ENCODE peak calls at places on chromosomes 13 and 19, in four cellular contexts. One of them, this sample, is unnamed.

GRCh38 chr13:82747331-82747730 is 1134.9 kb downstream of the SLITRK1 start:
- DNase-seq in left ventricle myocardium inferior: no peak
- DNase-seq in lower leg skin: no peak
- DNase-seq in dorsolateral prefrontal cortex: no peak
- DNase-seq in this sample: no peak

GRCh38 chr13:80428344-80429096 is 87.6 kb upstream of the SPRY2 start:
- DNase-seq in dorsolateral prefrontal cortex: no peak
- DNase-seq in lower leg skin: no peak
- DNase-seq in left ventricle myocardium inferior: no peak
- DNase-seq in this sample: no peak

GRCh38 chr13:74794582-74794981 is 660.4 kb upstream of the KLF12 start:
- DNase-seq in lower leg skin: no peak
- DNase-seq in dorsolateral prefrontal cortex: no peak
- DNase-seq in left ventricle myocardium inferior: no peak
- DNase-seq in this sample: no peak

GRCh38 chr13:51645154-51645650 is 60.9 kb downstream of the WDFY2 start:
- DNase-seq in left ventricle myocardium inferior: no peak
- DNase-seq in lower leg skin: no peak
- DNase-seq in dorsolateral prefrontal cortex: no peak
- DNase-seq in this sample: peak; percentile 94

GRCh38 chr13:32988588-32989256 is 27.5 kb upstream of the KL start:
- DNase-seq in left ventricle myocardium inferior: no peak
- DNase-seq in dorsolateral prefrontal cortex: no peak
- DNase-seq in lower leg skin: no peak
- DNase-seq in this sample: no peak

GRCh38 chr19:21434516-21434915 is 37.6 kb downstream of the ZNF493 start:
- DNase-seq in left ventricle myocardium inferior: no peak
- DNase-seq in lower leg skin: no peak
- DNase-seq in dorsolateral prefrontal cortex: no peak
- DNase-seq in this sample: no peak

GRCh38 chr13:33276581-33276980 is 9.0 kb downstream of the STARD13 start:
- DNase-seq in left ventricle myocardium inferior: no peak
- DNase-seq in dorsolateral prefrontal cortex: no peak
- DNase-seq in lower leg skin: no peak
- DNase-seq in this sample: peak; percentile 58

GRCh38 chr13:39818953-39819352 is 163.5 kb downstream of the COG6 start:
- DNase-seq in lower leg skin: no peak
- DNase-seq in left ventricle myocardium inferior: no peak
- DNase-seq in dorsolateral prefrontal cortex: no peak
- DNase-seq in this sample: peak; percentile 81

GRCh38 chr13:50320297-50320862 is 305.1 kb downstream of the KCNRG start:
- DNase-seq in lower leg skin: no peak
- DNase-seq in dorsolateral prefrontal cortex: no peak
- DNase-seq in left ventricle myocardium inferior: no peak
- DNase-seq in this sample: peak; percentile 67

GRCh38 chr19:50717891-50718254 is 1.7 kb downstream of the SHANK1 start:
- DNase-seq in dorsolateral prefrontal cortex: no peak
- DNase-seq in left ventricle myocardium inferior: no peak
- DNase-seq in lower leg skin: no peak
- DNase-seq in this sample: no peak

GRCh38 chr13:27228131-27228530 is 23.2 kb upstream of the RPL21 start:
- DNase-seq in lower leg skin: no peak
- DNase-seq in left ventricle myocardium inferior: no peak
- DNase-seq in dorsolateral prefrontal cortex: no peak
- DNase-seq in this sample: no peak

GRCh38 chr19:39265321-39265916 is 2.8 kb upstream of the IFNL2 start:
- DNase-seq in lower leg skin: no peak
- DNase-seq in dorsolateral prefrontal cortex: no peak
- DNase-seq in left ventricle myocardium inferior: no peak
- DNase-seq in this sample: no peak

GRCh38 chr19:38224014-38224862 is at the start of gene DPF1:
- DNase-seq in left ventricle myocardium inferior: peak; percentile 45
- DNase-seq in dorsolateral prefrontal cortex: peak; percentile 89
- DNase-seq in lower leg skin: no peak
- DNase-seq in this sample: peak; percentile 68

GRCh38 chr19:17488593-17489391 is 18.5 kb downstream of the SLC27A1 start:
- DNase-seq in lower leg skin: peak; percentile 67
- DNase-seq in left ventricle myocardium inferior: peak; percentile 59
- DNase-seq in dorsolateral prefrontal cortex: no peak
- DNase-seq in this sample: no peak
- H3K4me3 ChIP-seq in lower leg skin: no peak overlapping the region
- H3K4me3 ChIP-seq in left ventricle myocardium inferior: peak overlapping the region; percentile 43
- H3K4me3 ChIP-seq in dorsolateral prefrontal cortex: no peak overlapping the region
- H3K4me3 ChIP-seq in this sample: no peak overlapping the region

GRCh38 chr13:110563463-110563774 is 1.9 kb upstream of the RAB20 start:
- DNase-seq in left ventricle myocardium inferior: no peak
- DNase-seq in lower leg skin: no peak
- DNase-seq in dorsolateral prefrontal cortex: peak; percentile 5
- DNase-seq in this sample: no peak

GRCh38 chr13:110566201-110566600 is 4.7 kb upstream of the RAB20 start:
- DNase-seq in left ventricle myocardium inferior: no peak
- DNase-seq in dorsolateral prefrontal cortex: no peak
- DNase-seq in lower leg skin: no peak
- DNase-seq in this sample: no peak

GRCh38 chr13:110562696-110563462 is 1.4 kb upstream of the RAB20 start:
- DNase-seq in left ventricle myocardium inferior: no peak
- DNase-seq in dorsolateral prefrontal cortex: peak; percentile 24
- DNase-seq in lower leg skin: no peak
- DNase-seq in this sample: no peak

GRCh38 chr13:110564472-110564985 is 3.0 kb upstream of the RAB20 start:
- DNase-seq in lower leg skin: no peak
- DNase-seq in left ventricle myocardium inferior: no peak
- DNase-seq in dorsolateral prefrontal cortex: peak; percentile 4
- DNase-seq in this sample: no peak

DNA sequence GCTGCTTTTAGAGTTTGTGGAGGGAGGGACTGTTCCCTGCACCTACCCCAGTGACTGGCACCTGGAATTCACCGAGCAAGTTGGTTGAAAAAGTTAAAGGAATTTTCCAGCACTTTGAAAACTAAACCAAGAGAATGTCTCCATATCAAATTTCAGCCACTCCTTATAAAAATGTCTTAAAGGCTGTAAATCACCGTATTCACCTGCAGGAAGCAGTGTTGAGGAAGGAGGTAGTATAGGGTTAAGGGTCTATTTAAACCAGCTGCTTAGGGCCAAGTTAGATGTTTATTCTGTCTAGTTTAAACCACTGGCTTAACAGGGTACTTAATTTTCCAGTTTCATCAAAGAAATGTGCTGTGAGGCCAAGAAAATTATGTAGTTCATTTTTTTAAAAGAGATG is 3.8 kb upstream of the RAB20 start:
- DNase-seq in left ventricle myocardium inferior: no peak
- DNase-seq in dorsolateral prefrontal cortex: no peak
- DNase-seq in lower leg skin: no peak
- DNase-seq in this sample: no peak
- TF ChIP-seq CTCF in left ventricle myocardium inferior: no peak
- TF ChIP-seq CTCF in dorsolateral prefrontal cortex: no peak
- TF ChIP-seq CTCF in lower leg skin: no peak
- TF ChIP-seq CTCF in this sample: no peak

DNA sequence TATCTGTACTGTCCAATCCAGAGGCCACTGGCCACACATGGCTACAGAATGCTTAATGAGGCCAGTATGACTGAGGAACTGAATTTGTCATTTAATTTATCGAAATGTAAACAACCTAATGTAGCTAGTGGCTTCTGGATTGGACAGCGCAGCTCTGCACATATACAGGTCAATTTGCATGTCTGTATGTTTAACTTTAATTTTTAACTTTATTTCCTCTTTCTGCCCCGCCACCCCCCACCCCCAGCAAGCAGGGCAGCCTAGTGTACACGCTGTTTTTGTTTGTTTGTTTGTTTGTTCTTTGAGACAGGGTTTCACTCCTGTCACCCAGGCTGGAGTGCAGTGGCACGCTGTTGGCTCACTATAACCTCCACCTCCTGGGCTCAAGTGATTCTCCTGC is 15.5 kb downstream of the ZSWIM9 start:
- DNase-seq in lower leg skin: no peak
- DNase-seq in dorsolateral prefrontal cortex: no peak
- DNase-seq in left ventricle myocardium inferior: no peak
- DNase-seq in this sample: no peak
- H3K4me3 ChIP-seq in lower leg skin: no peak overlapping the region
- H3K4me3 ChIP-seq in dorsolateral prefrontal cortex: no peak overlapping the region
- H3K4me3 ChIP-seq in left ventricle myocardium inferior: no peak overlapping the region
- H3K4me3 ChIP-seq in this sample: no peak overlapping the region

GRCh38 chr13:85737952-85738351 is 61.3 kb downstream of the SLITRK6 start:
- DNase-seq in lower leg skin: no peak
- DNase-seq in dorsolateral prefrontal cortex: no peak
- DNase-seq in left ventricle myocardium inferior: no peak
- DNase-seq in this sample: no peak
- TF ChIP-seq CTCF in lower leg skin: no peak
- TF ChIP-seq CTCF in dorsolateral prefrontal cortex: no peak
- TF ChIP-seq CTCF in left ventricle myocardium inferior: no peak
- TF ChIP-seq CTCF in this sample: no peak

DNA sequence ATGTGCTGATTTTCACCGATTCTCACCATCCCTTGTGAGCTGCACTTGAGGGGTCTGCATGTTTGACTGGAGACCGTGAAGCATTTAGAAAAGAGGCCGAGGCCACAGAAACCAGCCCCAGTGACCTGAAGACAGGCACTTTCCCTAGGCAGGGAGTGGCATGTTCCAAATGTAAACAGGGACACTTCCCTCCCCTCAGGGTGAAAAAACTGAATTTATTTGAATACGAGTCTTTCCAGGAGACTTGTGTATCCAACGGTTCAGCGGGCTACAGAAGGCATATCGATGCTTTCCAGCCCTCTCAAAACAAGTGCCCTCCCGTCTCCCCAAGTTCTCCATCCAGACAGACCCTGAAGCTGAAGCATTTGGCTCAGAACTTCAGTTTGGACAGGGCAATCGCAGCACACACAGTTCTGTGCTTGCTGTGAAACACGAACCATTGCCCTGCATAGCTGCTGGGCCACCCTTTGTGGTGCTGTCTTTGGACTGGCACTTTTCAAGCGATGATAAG is 106.1 kb downstream of the ZIC5 start:
- DNase-seq in left ventricle myocardium inferior: no peak
- DNase-seq in dorsolateral prefrontal cortex: no peak
- DNase-seq in lower leg skin: no peak
- DNase-seq in this sample: no peak
- H3K4me3 ChIP-seq in left ventricle myocardium inferior: no peak overlapping the region
- H3K4me3 ChIP-seq in dorsolateral prefrontal cortex: no peak overlapping the region
- H3K4me3 ChIP-seq in lower leg skin: no peak overlapping the region
- H3K4me3 ChIP-seq in this sample: no peak overlapping the region

DNA sequence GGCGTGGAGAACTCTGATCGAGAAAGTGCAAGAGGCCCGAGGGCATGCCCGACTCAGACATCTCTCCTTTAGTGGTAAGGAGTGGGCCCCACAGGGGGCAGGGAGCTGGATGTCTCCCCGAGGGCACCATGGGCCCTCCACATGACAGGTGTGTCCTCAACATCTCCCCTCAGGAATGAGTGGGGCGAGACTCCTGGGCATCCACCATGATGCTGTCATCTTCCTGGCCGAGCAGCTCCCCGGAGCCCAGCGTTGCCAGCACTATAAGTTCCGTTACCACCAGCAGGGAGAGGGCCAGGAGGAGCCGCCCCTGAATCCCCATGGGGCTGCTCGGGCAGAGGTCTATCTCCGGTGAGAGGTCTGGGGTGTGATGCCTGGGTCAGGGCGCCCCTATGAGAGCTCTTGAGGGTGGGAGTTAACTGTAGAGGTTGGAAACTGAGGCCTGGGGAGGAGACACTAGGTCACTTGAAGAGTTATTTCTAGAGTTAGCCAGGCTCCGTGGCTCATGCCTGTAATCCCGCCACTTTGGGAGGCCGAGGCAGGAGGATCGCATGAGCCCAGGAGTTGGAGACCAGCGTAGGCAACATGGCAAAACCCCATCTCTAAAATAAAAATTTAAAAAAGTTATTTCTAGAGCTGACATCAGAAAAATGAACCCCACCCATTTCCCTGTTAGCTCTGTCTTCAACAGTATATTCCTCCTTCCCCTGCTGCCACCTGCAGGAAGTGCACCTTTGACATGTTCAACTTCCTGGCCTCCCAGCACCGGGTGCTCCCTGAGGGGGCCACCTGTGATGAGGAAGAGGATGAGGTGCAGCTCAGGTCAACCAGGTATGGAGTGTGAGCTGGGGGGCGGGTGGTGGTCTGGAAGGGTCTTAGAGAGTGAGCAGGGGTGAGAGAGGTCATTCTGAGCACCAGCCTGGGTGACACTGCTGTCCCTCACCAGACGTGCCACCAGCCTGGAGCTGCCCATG is 5.1 kb downstream of the IGFLR1 start:
- DNase-seq in left ventricle myocardium inferior: no peak
- DNase-seq in lower leg skin: no peak
- DNase-seq in dorsolateral prefrontal cortex: no peak
- DNase-seq in this sample: no peak
- TF ChIP-seq CTCF in left ventricle myocardium inferior: no peak
- TF ChIP-seq CTCF in lower leg skin: no peak
- TF ChIP-seq CTCF in dorsolateral prefrontal cortex: no peak
- TF ChIP-seq CTCF in this sample: peak; percentile 19

GRCh38 chr19:14577885-14578427 is 4.9 kb upstream of the CLEC17A start:
- DNase-seq in dorsolateral prefrontal cortex: no peak
- DNase-seq in lower leg skin: no peak
- DNase-seq in left ventricle myocardium inferior: no peak
- DNase-seq in this sample: no peak

GRCh38 chr19:14577264-14577663 is 5.4 kb upstream of the NDUFB7 start:
- DNase-seq in left ventricle myocardium inferior: no peak
- DNase-seq in dorsolateral prefrontal cortex: no peak
- DNase-seq in lower leg skin: no peak
- DNase-seq in this sample: no peak

GRCh38 chr19:14580623-14581237 is 2.2 kb upstream of the CLEC17A start:
- DNase-seq in lower leg skin: no peak
- DNase-seq in left ventricle myocardium inferior: no peak
- DNase-seq in dorsolateral prefrontal cortex: no peak
- DNase-seq in this sample: no peak

GRCh38 chr19:14582894-14583340 is at the start of gene CLEC17A:
- DNase-seq in left ventricle myocardium inferior: no peak
- DNase-seq in dorsolateral prefrontal cortex: no peak
- DNase-seq in lower leg skin: no peak
- DNase-seq in this sample: no peak
- H3K4me3 ChIP-seq in left ventricle myocardium inferior: no peak within 1 kb of the TSS
- H3K4me3 ChIP-seq in dorsolateral prefrontal cortex: no peak within 1 kb of the TSS
- H3K4me3 ChIP-seq in lower leg skin: no peak within 1 kb of the TSS
- H3K4me3 ChIP-seq in this sample: no peak within 1 kb of the TSS

DNA sequence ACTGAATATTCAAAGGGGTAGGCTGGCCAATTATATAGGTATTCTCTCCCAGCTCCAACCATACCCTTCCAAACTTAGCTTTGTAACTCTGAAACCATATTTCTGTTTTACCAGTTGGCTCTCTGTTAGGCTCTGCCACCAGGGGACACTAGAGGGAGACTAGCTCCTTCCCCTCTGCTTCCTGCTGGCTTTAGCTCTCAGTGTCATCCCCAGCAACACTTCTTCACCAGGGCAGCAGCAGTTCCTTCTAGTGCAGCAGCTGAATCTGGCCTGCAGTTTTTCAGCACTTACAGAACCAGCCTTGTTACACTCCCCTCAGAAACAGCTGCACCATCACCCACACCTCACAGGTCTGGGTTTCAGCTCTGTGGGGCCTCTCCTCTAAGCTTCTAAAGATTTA is 51.0 kb upstream of the DOCK9 start:
- DNase-seq in left ventricle myocardium inferior: no peak
- DNase-seq in lower leg skin: no peak
- DNase-seq in dorsolateral prefrontal cortex: no peak
- DNase-seq in this sample: no peak
- TF ChIP-seq CTCF in left ventricle myocardium inferior: peak; percentile 23
- TF ChIP-seq CTCF in lower leg skin: no peak
- TF ChIP-seq CTCF in dorsolateral prefrontal cortex: no peak
- TF ChIP-seq CTCF in this sample: peak; percentile 47

This sample was measured in cardiac fibroblast.